ENCODE peak calls at places on chromosomes 11 and 22, in nine cellular contexts. J, U, F, S, D, K, E, Z and N are unnamed samples.

GRCh38 chr22:25404923-25405853 is 159.3 kb upstream of the GRK3 start:
- DNase-seq in E (no peak), U (peak), S (peak), D (peak), J (peak), Z (peak), F (peak), K (peak), N (peak)

GRCh38 chr22:36136988-36137387 is 23.6 kb downstream of the APOL3 start:
- DNase-seq in J (no peak), K (no peak), S (no peak), U (no peak), Z (no peak), D (no peak), E (no peak), F (no peak), N (no peak)

GRCh38 chr22:50323900-50324299 is 2.9 kb downstream of the DENND6B start:
- DNase-seq in D (no peak), J (no peak), E (no peak), K (no peak), F (no peak), Z (no peak), S (no peak), U (no peak), N (no peak)

GRCh38 chr11:44912270-44912987 is 38.3 kb downstream of the TP53I11 start:
- DNase-seq in E (no peak), S (no peak), U (no peak), J (no peak), F (no peak), K (no peak), D (no peak), Z (peak), N (no peak)

GRCh38 chr11:46369458-46370152 is 11.9 kb upstream of the MDK start:
- DNase-seq in Z (peak), U (peak), F (peak), E (no peak), K (no peak), S (peak), D (peak), J (no peak), N (no peak)

GRCh38 chr11:12618743-12619540 is 55.3 kb upstream of the TEAD1 start:
- DNase-seq in F (no peak), E (no peak), K (no peak), U (no peak), D (no peak), S (no peak), Z (no peak), J (no peak), N (no peak)

GRCh38 chr11:133964946-133965632 is 8.3 kb upstream of the IGSF9B start:
- DNase-seq in E (no peak), K (no peak), U (no peak), Z (no peak), S (peak), D (no peak), J (no peak), F (no peak), N (no peak)

GRCh38 chr11:6703247-6704063 is 20.3 kb upstream of the MRPL17 start:
- DNase-seq in Z (peak), F (no peak), J (peak), E (peak), D (peak), S (peak), K (peak), U (peak), N (no peak)

GRCh38 chr11:94325681-94326080 is 21.3 kb downstream of the IZUMO1R start:
- DNase-seq in J (peak), F (peak), U (peak), S (no peak), E (no peak), Z (peak), D (peak), K (no peak), N (no peak)

GRCh38 chr11:64803163-64803845 is at the start of gene MAP4K2:
- DNase-seq in Z (peak), S (peak), U (peak), F (peak), K (peak), D (peak), E (peak), J (peak), N (peak)

GRCh38 chr11:65127473-65128181 is 5.5 kb downstream of the MRPL49 start:
- DNase-seq in J (no peak), U (no peak), S (no peak), F (no peak), D (no peak), Z (peak), E (no peak), K (no peak), N (no peak)

GRCh38 chr11:86918943-86919342 is 36.3 kb downstream of the FZD4 start:
- DNase-seq in J (no peak), E (no peak), K (no peak), Z (no peak), F (no peak), D (no peak), U (no peak), S (no peak), N (no peak)

GRCh38 chr11:612201-612960 is 3.4 kb downstream of the IRF7 start:
- DNase-seq in Z (peak), S (peak), F (no peak), J (no peak), D (peak), E (peak), K (no peak), U (peak), N (no peak)

GRCh38 chr22:35443338-35443737 is 43.4 kb downstream of the MCM5 start:
- DNase-seq in D (no peak), S (no peak), E (no peak), F (no peak), U (no peak), J (no peak), K (no peak), Z (no peak), N (no peak)

GRCh38 chr22:19872779-19873137 is 18.1 kb upstream of the GNB1L start:
- DNase-seq in E (peak), K (peak), U (no peak), S (no peak), J (no peak), F (no peak), Z (peak), D (no peak), N (no peak)

GRCh38 chr11:5343474-5344335 is at the start of gene OR51B5:
- DNase-seq in J (no peak), D (no peak), U (no peak), Z (no peak), K (no peak), F (no peak), E (no peak), S (no peak), N (no peak)

GRCh38 chr11:72085836-72086475 is 5.3 kb downstream of the LRRC51 start:
- DNase-seq in D (no peak), S (no peak), E (peak), J (no peak), K (no peak), F (no peak), U (no peak), Z (no peak), N (no peak)

GRCh38 chr11:85826096-85826855 is 15.3 kb upstream of the SYTL2 start:
- DNase-seq in Z (peak), F (no peak), E (no peak), S (peak), K (no peak), U (peak), D (peak), J (no peak), N (no peak)

GRCh38 chr22:40585205-40585778 is 51.2 kb downstream of the MRTFA start:
- DNase-seq in Z (no peak), K (no peak), S (no peak), E (no peak), U (no peak), F (no peak), J (no peak), D (no peak), N (no peak)

GRCh38 chr11:120601566-120601965 is 90.0 kb downstream of the GRIK4 start:
- DNase-seq in K (no peak), J (no peak), S (no peak), Z (no peak), U (no peak), F (no peak), E (no peak), D (no peak), N (no peak)

GRCh38 chr11:133982901-133983300 is 26.1 kb upstream of the IGSF9B start:
- DNase-seq in U (no peak), F (no peak), Z (no peak), S (no peak), E (no peak), K (no peak), D (no peak), J (no peak), N (no peak)

GRCh38 chr11:7596975-7597391 is 76.3 kb downstream of the CYB5R2 start:
- DNase-seq in Z (no peak), F (no peak), D (no peak), E (no peak), J (no peak), U (peak), S (no peak), K (no peak), N (no peak)

GRCh38 chr11:32034680-32035079 is 56.2 kb upstream of the RCN1 start:
- DNase-seq in E (no peak), S (no peak), K (no peak), D (no peak), J (no peak), Z (no peak), U (no peak), F (no peak), N (no peak)

GRCh38 chr11:102172127-102172848 is 62.0 kb downstream of the YAP1 start:
- DNase-seq in Z (no peak), F (no peak), S (no peak), E (no peak), K (no peak), J (no peak), D (no peak), U (no peak), N (no peak)

GRCh38 chr11:31106963-31107576 is 262.5 kb downstream of the DCDC1 start:
- DNase-seq in D (peak), U (peak), E (peak), Z (peak), J (peak), K (no peak), S (peak), F (peak), N (peak)

GRCh38 chr11:71245601-71246391 is 6.6 kb downstream of the SHANK2 start:
- DNase-seq in D (no peak), F (no peak), U (no peak), K (no peak), E (no peak), J (no peak), S (no peak), Z (peak), N (no peak)

GRCh38 chr22:22823126-22823804 is 64.4 kb upstream of the IGLL5 start:
- DNase-seq in U (no peak), D (no peak), E (no peak), Z (no peak), F (no peak), K (no peak), J (no peak), S (no peak), N (no peak)

GRCh38 chr11:8271106-8271886 is 7.6 kb upstream of the LMO1 start:
- DNase-seq in U (no peak), S (no peak), J (no peak), K (no peak), E (no peak), F (no peak), Z (peak), D (peak), N (no peak)

GRCh38 chr11:74138572-74138971 is 32.2 kb downstream of the C2CD3 start:
- DNase-seq in F (no peak), E (peak), J (no peak), Z (no peak), K (peak), S (no peak), U (no peak), D (no peak), N (no peak)

GRCh38 chr11:123532131-123532530 is 102.1 kb downstream of the GRAMD1B start:
- DNase-seq in K (no peak), Z (no peak), D (no peak), E (no peak), J (no peak), S (no peak), U (no peak), F (no peak), N (no peak)

GRCh38 chr11:128530119-128531091 is 57.0 kb downstream of the ETS1 start:
- DNase-seq in K (peak), Z (no peak), E (no peak), D (no peak), U (peak), S (no peak), F (no peak), J (no peak), N (no peak)